ENCODE peak calls at places on chromosomes 13 and 19, in nine cellular contexts. W is progenitor cell of endocrine pancreas; Q is stimulated activated CD4-positive, alpha-beta T cell treated with anti-CD3 and anti-CD28 coated beads, Interleukin-1b, Interleukin-23, amount 100 ng/mL, for 24 hours; M is RWPE1; H is NCI-H1092; O is T47D; C is brain microvascular endothelial cell; J is Calu3; L is T-helper 9 cell. N is an unnamed sample.

GRCh38 chr13:80086304-80086721 is 254.6 kb downstream of the SPRY2 start:
- DNase-seq in O (peak; percentile 12), M (peak; percentile 41), W (no peak), C (no peak), L (no peak), Q (no peak), H (no peak), J (no peak), N (no peak)

GRCh38 chr13:65808061-65808460 is 1422.1 kb downstream of the PCDH9 start:
- DNase-seq in J (no peak), L (no peak), H (no peak), M (peak; percentile 6), W (no peak), O (no peak), Q (no peak), C (peak; percentile 5), N (no peak)

GRCh38 chr19:9842834-9843625 is 7.9 kb downstream of the PIN1 start:
- DNase-seq in H (no peak), C (no peak), M (no peak), W (no peak), J (no peak), O (no peak), Q (no peak), L (no peak), N (no peak)

GRCh38 chr19:35144600-35145436 is 1.8 kb downstream of the FXYD7 start:
- DNase-seq in Q (no peak), W (no peak), C (no peak), H (no peak), O (no peak), J (peak; percentile 93), L (no peak), M (peak; percentile 91), N (peak; percentile 52)

GRCh38 chr13:100644328-100644727 is 30.3 kb downstream of the TMTC4 start:
- DNase-seq in O (no peak), W (no peak), M (no peak), L (no peak), Q (no peak), C (no peak), H (no peak), J (no peak), N (peak; percentile 28)

GRCh38 chr19:55677572-55678028 is 2.6 kb downstream of the EPN1 start:
- DNase-seq in Q (no peak), O (no peak), M (no peak), L (no peak), W (no peak), J (no peak), H (no peak), C (no peak), N (no peak)

GRCh38 chr13:92137519-92137918 is 739.1 kb downstream of the GPC5 start:
- DNase-seq in Q (no peak), W (no peak), J (no peak), L (no peak), O (no peak), M (no peak), C (no peak), H (no peak), N (no peak)

GRCh38 chr13:33208290-33208990 is 77.1 kb downstream of the STARD13 start:
- DNase-seq in C (no peak), L (no peak), M (peak; percentile 34), H (no peak), O (peak; percentile 86), Q (no peak), J (no peak), W (no peak), N (no peak)

GRCh38 chr13:44437356-44438233 is 64.0 kb downstream of the SERP2 start:
- DNase-seq in C (no peak), J (no peak), W (no peak), M (no peak), O (peak; percentile 47), Q (no peak), H (no peak), L (no peak), N (peak; percentile 56)

GRCh38 chr13:112702341-112702982 is 12.6 kb downstream of the ATP11A start:
- DNase-seq in J (no peak), W (no peak), C (no peak), M (no peak), O (no peak), H (no peak), L (no peak), Q (no peak), N (no peak)

GRCh38 chr19:50327461-50328256 is 1.5 kb downstream of the KCNC3 start:
- DNase-seq in J (no peak), W (no peak), H (no peak), Q (no peak), M (no peak), L (no peak), C (no peak), O (no peak), N (no peak)

GRCh38 chr19:48720251-48720612 is 707 bp upstream of the MAMSTR start:
- DNase-seq in Q (no peak), C (no peak), L (no peak), W (no peak), O (no peak), J (no peak), H (no peak), M (no peak), N (no peak)

GRCh38 chr19:29202281-29202680 is 10.7 kb downstream of the UQCRFS1 start:
- DNase-seq in M (no peak), L (no peak), H (no peak), Q (no peak), O (no peak), W (no peak), C (no peak), J (no peak), N (no peak)

N was measured in HAP-1.